ENCODE peak calls at places on chromosomes 6 and 20, in ten cellular contexts. S, Z, D, C, T, P, B, X, Q and R are unnamed samples.

GRCh38 chr20:20691477-20691863 is 21.0 kb downstream of the RALGAPA2 start:
- DNase-seq in C (no peak), Q (no peak), T (no peak), D (no peak), P (no peak), X (no peak), Z (no peak), S (no peak), B (no peak), R (peak; percentile 40)

GRCh38 chr6:45808041-45808440 is 207.6 kb downstream of the CLIC5 start:
- DNase-seq in P (no peak), Z (no peak), X (no peak), D (no peak), T (no peak), S (no peak), Q (no peak), C (no peak), B (no peak), R (no peak)

GRCh38 chr6:71387179-71387578 is 98.6 kb downstream of the OGFRL1 start:
- DNase-seq in T (no peak), S (no peak), C (no peak), B (no peak), P (no peak), X (no peak), Q (no peak), D (no peak), Z (no peak), R (no peak)

GRCh38 chr20:8156603-8157079 is 24.6 kb downstream of the PLCB1 start:
- DNase-seq in X (no peak), P (no peak), C (no peak), D (no peak), S (no peak), Z (no peak), B (no peak), Q (no peak), T (peak; percentile 13), R (no peak)

GRCh38 chr6:22828179-22829062 is 259.1 kb downstream of the HDGFL1 start:
- DNase-seq in T (peak; percentile 20), S (peak; percentile 53), C (peak; percentile 93), D (no peak), Q (peak; percentile 91), P (no peak), Z (peak; percentile 59), X (no peak), B (peak; percentile 24), R (peak; percentile 33)

GRCh38 chr6:42333622-42334021 is 116.0 kb upstream of the MRPS10 start:
- DNase-seq in D (no peak), Q (no peak), S (no peak), T (peak; percentile 100), B (no peak), Z (no peak), P (no peak), C (no peak), X (no peak), R (no peak)

GRCh38 chr20:36104856-36105255 is 49.7 kb upstream of the EPB41L1 start:
- DNase-seq in Q (no peak), C (no peak), S (no peak), D (no peak), Z (no peak), X (no peak), B (no peak), T (no peak), P (no peak), R (no peak)

GRCh38 chr20:36745234-36745926 is 510 bp downstream of the NDRG3 start:
- DNase-seq in Q (no peak), S (peak; percentile 49), B (no peak), Z (no peak), D (peak; percentile 80), P (no peak), X (no peak), C (no peak), T (peak; percentile 60), R (peak; percentile 26)

GRCh38 chr6:18141805-18142590 is 12.9 kb downstream of the TPMT start:
- DNase-seq in T (no peak), D (no peak), P (no peak), C (no peak), Q (no peak), X (no peak), Z (no peak), B (no peak), S (peak; percentile 18), R (no peak)

GRCh38 chr20:378961-379336 is 1.6 kb upstream of the TRIB3 start:
- DNase-seq in P (no peak), S (no peak), Z (no peak), Q (no peak), D (no peak), C (no peak), X (no peak), B (no peak), T (no peak), R (no peak)

GRCh38 chr6:45697605-45698004 is 318.1 kb downstream of the CLIC5 start:
- DNase-seq in T (peak; percentile 98), Q (peak; percentile 93), B (no peak), P (no peak), S (no peak), X (no peak), Z (no peak), D (no peak), C (peak; percentile 81), R (peak; percentile 52)

GRCh38 chr20:57807418-57808265 is 97.8 kb upstream of the PMEPA1 start:
- DNase-seq in S (no peak), Q (no peak), Z (no peak), D (no peak), B (no peak), X (no peak), P (no peak), T (no peak), C (no peak), R (no peak)

GRCh38 chr6:28725890-28726348 is 197.9 kb downstream of the TRIM27 start:
- DNase-seq in Q (peak; percentile 44), C (peak; percentile 76), T (peak; percentile 34), D (no peak), P (no peak), X (no peak), S (peak; percentile 69), B (no peak), Z (no peak), R (peak; percentile 92)

GRCh38 chr6:109715616-109716015 is 24.5 kb downstream of the FIG4 start:
- DNase-seq in Q (no peak), C (no peak), S (no peak), B (no peak), P (no peak), D (no peak), X (no peak), T (no peak), Z (no peak), R (no peak)

GRCh38 chr6:456358-456857 is 64.9 kb downstream of the IRF4 start:
- DNase-seq in Q (no peak), Z (no peak), S (no peak), T (no peak), P (no peak), B (no peak), D (no peak), X (no peak), C (no peak), R (no peak)

GRCh38 chr20:62114894-62115293 is 7.4 kb upstream of the LSM14B start:
- DNase-seq in Z (no peak), S (no peak), T (no peak), B (no peak), P (no peak), X (no peak), D (no peak), Q (no peak), C (no peak), R (no peak)

GRCh38 chr6:118371955-118372354 is 176.1 kb upstream of the PLN start:
- DNase-seq in Z (no peak), B (no peak), S (no peak), Q (no peak), X (no peak), P (no peak), C (no peak), D (no peak), T (no peak), R (no peak)

GRCh38 chr6:26217714-26218075 is 130.5 kb downstream of the HFE start:
- DNase-seq in X (no peak), P (no peak), B (no peak), Q (no peak), S (no peak), Z (no peak), T (peak; percentile 47), C (no peak), D (no peak), R (no peak)

GRCh38 chr20:53922901-53923314 is 147.5 kb downstream of the BCAS1 start:
- DNase-seq in Q (no peak), P (no peak), C (no peak), B (no peak), D (no peak), X (no peak), S (no peak), Z (no peak), T (peak; percentile 97), R (peak; percentile 76)

GRCh38 chr6:142746524-142746923 is 198.5 kb downstream of the HIVEP2 start:
- DNase-seq in D (no peak), Z (no peak), S (peak; percentile 15), Q (no peak), X (no peak), B (peak; percentile 32), T (peak; percentile 60), P (peak; percentile 14), C (no peak), R (peak; percentile 41)